ENCODE peak calls at places on chromosomes 11 and 22, in six cellular contexts. J is brain microvascular endothelial cell, O is glutamatergic neuron, L is MM.1S, M is epithelial cell of esophagus, R is HFF-Myc. Q is an unnamed sample.

GRCh38 chr11:82546556-82547162 is 187.0 kb downstream of the FAM181B start:
- DNase-seq in J (no peak), O (peak; percentile 27), L (no peak), M (peak; percentile 56), R (no peak), Q (no peak)

GRCh38 chr22:31055322-31056159 is 25.6 kb upstream of the SMTN start:
- DNase-seq in J (peak; percentile 97), O (peak; percentile 30), L (no peak), M (peak; percentile 100), R (peak; percentile 76), Q (peak; percentile 69)

GRCh38 chr11:12746593-12747097 is 72.4 kb downstream of the TEAD1 start:
- DNase-seq in J (peak; percentile 89), O (peak; percentile 82), L (no peak), M (peak; percentile 81), R (peak; percentile 75), Q (peak; percentile 93)

GRCh38 chr11:116641561-116642045 is 131.2 kb downstream of the BUD13 start:
- DNase-seq in J (peak; percentile 11), O (peak; percentile 74), L (peak; percentile 21), M (peak; percentile 37), R (no peak), Q (peak; percentile 37)

GRCh38 chr11:84812351-84813083 is 814.6 kb downstream of the DLG2 start:
- DNase-seq in J (peak; percentile 16), O (no peak), L (no peak), M (no peak), R (peak; percentile 9), Q (no peak)

GRCh38 chr11:120689591-120689990 is 178.0 kb downstream of the GRIK4 start:
- DNase-seq in J (no peak), O (no peak), L (no peak), M (peak; percentile 9), R (no peak), Q (no peak)

GRCh38 chr22:24521791-24522245 is 26.7 kb downstream of the UPB1 start:
- DNase-seq in J (peak; percentile 41), O (no peak), L (peak; percentile 67), M (peak; percentile 96), R (no peak), Q (peak; percentile 66)

GRCh38 chr22:44485494-44485893 is 12.5 kb downstream of the RTL6 start:
- DNase-seq in J (no peak), O (no peak), L (no peak), M (no peak), R (no peak), Q (no peak)

GRCh38 chr11:82701847-82702520 is 31.7 kb downstream of the FAM181B start:
- DNase-seq in J (peak; percentile 41), O (peak; percentile 56), L (peak; percentile 48), M (peak; percentile 55), R (peak; percentile 33), Q (peak; percentile 64)

GRCh38 chr11:31236052-31236652 is 133.4 kb downstream of the DCDC1 start:
- DNase-seq in J (no peak), O (no peak), L (peak; percentile 40), M (peak; percentile 34), R (no peak), Q (no peak)

GRCh38 chr22:39900306-39901227 is at the start of gene GRAP2:
- DNase-seq in J (no peak), O (no peak), L (peak; percentile 84), M (no peak), R (no peak), Q (no peak)

GRCh38 chr11:33881651-33882279 is 10.1 kb downstream of the LMO2 start:
- DNase-seq in J (no peak), O (no peak), L (no peak), M (no peak), R (no peak), Q (no peak)

GRCh38 chr22:33867118-33867863 is 53.0 kb downstream of the LARGE1 start:
- DNase-seq in J (peak; percentile 18), O (no peak), L (no peak), M (no peak), R (no peak), Q (no peak)

GRCh38 chr22:35170716-35171697 is 86.3 kb upstream of the HMGXB4 start:
- DNase-seq in J (no peak), O (no peak), L (no peak), M (peak; percentile 5), R (no peak), Q (no peak)

GRCh38 chr11:68927280-68928107 is 23.8 kb downstream of the IGHMBP2 start:
- DNase-seq in J (no peak), O (no peak), L (no peak), M (no peak), R (no peak), Q (no peak)

GRCh38 chr11:11413776-11414175 is 60.7 kb upstream of the CSNK2A3 start:
- DNase-seq in J (no peak), O (no peak), L (no peak), M (peak; percentile 44), R (no peak), Q (no peak)

GRCh38 chr11:32231909-32232493 is 141.1 kb downstream of the RCN1 start:
- DNase-seq in J (peak; percentile 32), O (peak; percentile 56), L (peak; percentile 63), M (peak; percentile 50), R (peak; percentile 0), Q (peak; percentile 46)

GRCh38 chr11:35050596-35050995 is 88.4 kb upstream of the CD44 start:
- DNase-seq in J (no peak), O (no peak), L (no peak), M (no peak), R (no peak), Q (no peak)

GRCh38 chr11:12673924-12674570 is at the start of gene TEAD1:
- DNase-seq in J (peak; percentile 92), O (peak; percentile 99), L (peak; percentile 93), M (peak; percentile 95), R (peak; percentile 78), Q (peak; percentile 98)

GRCh38 chr11:93542753-93543246 is 391 bp downstream of the SMCO4 start:
- DNase-seq in J (no peak), O (peak; percentile 54), L (peak; percentile 42), M (no peak), R (no peak), Q (no peak)

GRCh38 chr11:133887692-133888332 is 42.5 kb upstream of the SPATA19 start:
- DNase-seq in J (no peak), O (no peak), L (no peak), M (no peak), R (no peak), Q (no peak)

GRCh38 chr22:31287818-31288495 is 4.3 kb downstream of the PIK3IP1 start:
- DNase-seq in J (no peak), O (no peak), L (no peak), M (no peak), R (no peak), Q (no peak)

GRCh38 chr11:72378704-72379383 is 55.5 kb downstream of the CLPB start:
- DNase-seq in J (no peak), O (no peak), L (no peak), M (no peak), R (no peak), Q (peak; percentile 62)

GRCh38 chr11:100687032-100687629 is at the start of gene ARHGAP42:
- DNase-seq in J (peak; percentile 46), O (peak; percentile 74), L (peak; percentile 77), M (peak; percentile 63), R (no peak), Q (peak; percentile 79)

GRCh38 chr11:44597358-44598009 is 32.0 kb downstream of the CD82 start:
- DNase-seq in J (no peak), O (no peak), L (peak; percentile 33), M (no peak), R (no peak), Q (no peak)
- TF ChIP-seq CTCF in J (no peak), O (no peak), L (no peak), M (no peak), R (no peak), Q (no peak)

GRCh38 chr22:42134033-42135020 is 3.7 kb upstream of the CYP2D6 start:
- DNase-seq in J (no peak), O (no peak), L (no peak), M (peak; percentile 11), R (no peak), Q (no peak)
- TF ChIP-seq CTCF in J (no peak), O (no peak), L (no peak), M (no peak), R (no peak), Q (no peak)

DNA sequence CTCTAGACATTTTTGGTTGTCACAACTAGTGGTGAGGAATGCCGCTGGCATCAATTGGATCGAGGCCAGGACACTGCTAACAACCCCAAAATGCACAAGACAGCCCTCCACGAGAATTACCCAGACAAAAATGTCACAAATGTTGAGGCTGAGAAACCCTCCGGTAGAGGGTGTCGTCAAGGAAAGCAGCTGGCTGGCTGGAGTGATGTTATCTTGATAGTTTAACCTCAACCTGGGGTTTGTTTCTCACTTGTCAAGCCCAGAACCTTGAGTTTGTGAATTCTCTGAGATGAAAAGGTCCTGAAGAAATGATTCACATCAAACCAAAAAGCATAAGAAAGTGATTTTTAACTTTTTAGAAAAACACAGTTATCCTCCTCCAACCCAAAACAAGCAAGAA is 21.1 kb upstream of the TMPRSS13 start:
- DNase-seq in J (no peak), O (no peak), L (peak; percentile 38), M (no peak), R (no peak), Q (peak; percentile 27)
- TF ChIP-seq CTCF in J (peak; percentile 41), O (no peak), L (peak; percentile 30), M (peak; percentile 24), R (peak; percentile 8), Q (peak; percentile 22)

GRCh38 chr11:112228706-112229105 is 2.5 kb downstream of the PTS start:
- DNase-seq in J (no peak), O (no peak), L (no peak), M (no peak), R (no peak), Q (no peak)
- TF ChIP-seq CTCF in J (no peak), O (no peak), L (no peak), M (no peak), R (no peak), Q (no peak)

GRCh38 chr11:89625171-89625570 is 84.9 kb upstream of the TRIM77 start:
- DNase-seq in J (no peak), O (peak; percentile 16), L (no peak), M (peak; percentile 3), R (no peak), Q (no peak)
- TF ChIP-seq CTCF in J (peak; percentile 42), O (peak; percentile 35), L (peak; percentile 7), M (no peak), R (peak; percentile 16), Q (peak; percentile 14)

DNA sequence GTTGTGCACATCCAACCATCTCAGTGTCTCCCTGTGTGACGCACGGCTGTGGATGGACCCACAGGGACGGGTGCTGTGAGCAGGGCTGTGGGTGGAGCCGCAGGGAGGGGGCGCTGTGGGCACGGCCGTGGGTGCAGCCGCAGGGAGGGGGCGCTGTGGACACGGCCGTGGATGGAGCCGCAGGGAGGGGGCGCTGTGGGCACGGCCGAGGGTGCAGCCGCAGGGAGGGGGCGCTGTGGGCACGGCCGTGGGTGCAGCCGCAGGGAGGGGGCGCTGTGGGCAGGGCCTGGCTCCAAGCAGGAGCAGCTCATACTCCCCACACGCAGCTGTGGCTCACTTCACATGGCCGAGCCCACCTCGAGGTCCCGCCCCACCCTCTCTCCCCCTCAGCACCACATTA is 6.0 kb upstream of the MAPK11 start:
- DNase-seq in J (no peak), O (peak; percentile 70), L (peak; percentile 95), M (peak; percentile 61), R (no peak), Q (peak; percentile 72)
- TF ChIP-seq CTCF in J (peak; percentile 61), O (peak; percentile 64), L (peak; percentile 100), M (peak; percentile 28), R (peak; percentile 58), Q (peak; percentile 44)